ENCODE peak calls at places on chromosomes 11 and 22, in seven cellular contexts. One of them, this sample, is unnamed.

GRCh38 chr11:71456294-71456693 is 3.3 kb downstream of the NADSYN1 start:
- DNase-seq in K562: no peak
- DNase-seq in H1: no peak
- DNase-seq in GM12878: no peak
- DNase-seq in HepG2: no peak
- DNase-seq in SK-N-SH: no peak
- DNase-seq in HCT116: no peak
- DNase-seq in this sample: no peak

GRCh38 chr22:17387356-17387755 is 18.1 kb downstream of the CECR2 start:
- DNase-seq in HCT116: no peak
- DNase-seq in GM12878: no peak
- DNase-seq in K562: no peak
- DNase-seq in H1: no peak
- DNase-seq in HepG2: no peak
- DNase-seq in SK-N-SH: no peak
- DNase-seq in this sample: no peak

GRCh38 chr11:122976734-122977454 is 4.7 kb downstream of the BSX start:
- DNase-seq in HCT116: no peak
- DNase-seq in SK-N-SH: peak; percentile 82
- DNase-seq in HepG2: no peak
- DNase-seq in GM12878: no peak
- DNase-seq in H1: no peak
- DNase-seq in K562: no peak
- DNase-seq in this sample: no peak

GRCh38 chr11:68266936-68267880 is 4.6 kb downstream of the C11orf24 start:
- DNase-seq in HepG2: no peak
- DNase-seq in SK-N-SH: no peak
- DNase-seq in GM12878: no peak
- DNase-seq in H1: no peak
- DNase-seq in HCT116: no peak
- DNase-seq in K562: peak; percentile 70
- DNase-seq in this sample: no peak

GRCh38 chr22:43147821-43148220 is 3.5 kb upstream of the TSPO start:
- DNase-seq in K562: no peak
- DNase-seq in GM12878: no peak
- DNase-seq in SK-N-SH: no peak
- DNase-seq in HepG2: no peak
- DNase-seq in HCT116: no peak
- DNase-seq in H1: no peak
- DNase-seq in this sample: no peak

GRCh38 chr11:68041617-68042218 is 2.9 kb downstream of the TCIRG1 start:
- DNase-seq in HepG2: no peak
- DNase-seq in HCT116: no peak
- DNase-seq in SK-N-SH: no peak
- DNase-seq in K562: no peak
- DNase-seq in GM12878: no peak
- DNase-seq in H1: no peak
- DNase-seq in this sample: no peak

GRCh38 chr11:68375337-68375736 is 62.9 kb downstream of the LRP5 start:
- DNase-seq in HepG2: no peak
- DNase-seq in HCT116: no peak
- DNase-seq in K562: no peak
- DNase-seq in H1: no peak
- DNase-seq in GM12878: no peak
- DNase-seq in SK-N-SH: no peak
- DNase-seq in this sample: no peak

GRCh38 chr11:79101736-79102135 is 339.1 kb downstream of the TENM4 start:
- DNase-seq in GM12878: no peak
- DNase-seq in HCT116: no peak
- DNase-seq in H1: no peak
- DNase-seq in HepG2: no peak
- DNase-seq in SK-N-SH: no peak
- DNase-seq in K562: no peak
- DNase-seq in this sample: peak; percentile 46

GRCh38 chr11:116895053-116895757 is 57.8 kb upstream of the APOA1 start:
- DNase-seq in K562: peak; percentile 38
- DNase-seq in H1: peak; percentile 38
- DNase-seq in GM12878: no peak
- DNase-seq in HCT116: no peak
- DNase-seq in SK-N-SH: peak; percentile 28
- DNase-seq in HepG2: no peak
- DNase-seq in this sample: no peak

GRCh38 chr22:30392661-30393321 is 4.0 kb upstream of the SEC14L2 start:
- DNase-seq in SK-N-SH: no peak
- DNase-seq in K562: no peak
- DNase-seq in GM12878: no peak
- DNase-seq in HCT116: no peak
- DNase-seq in HepG2: no peak
- DNase-seq in H1: no peak
- DNase-seq in this sample: no peak

GRCh38 chr11:7449196-7449840 is 36.0 kb upstream of the OLFML1 start:
- DNase-seq in HCT116: no peak
- DNase-seq in H1: no peak
- DNase-seq in GM12878: no peak
- DNase-seq in K562: no peak
- DNase-seq in SK-N-SH: no peak
- DNase-seq in HepG2: no peak
- DNase-seq in this sample: no peak

GRCh38 chr22:38298312-38299000 is 18.8 kb downstream of the CSNK1E start:
- DNase-seq in GM12878: no peak
- DNase-seq in K562: no peak
- DNase-seq in HepG2: no peak
- DNase-seq in SK-N-SH: peak; percentile 52
- DNase-seq in HCT116: peak; percentile 58
- DNase-seq in H1: no peak
- DNase-seq in this sample: no peak

GRCh38 chr11:2931771-2932738 is 2.8 kb upstream of the PHLDA2 start:
- DNase-seq in H1: no peak
- DNase-seq in SK-N-SH: peak; percentile 29
- DNase-seq in K562: no peak
- DNase-seq in GM12878: no peak
- DNase-seq in HCT116: no peak
- DNase-seq in HepG2: no peak
- DNase-seq in this sample: no peak

GRCh38 chr11:32259641-32260081 is 168.8 kb downstream of the RCN1 start:
- DNase-seq in GM12878: peak; percentile 62
- DNase-seq in SK-N-SH: no peak
- DNase-seq in K562: peak; percentile 13
- DNase-seq in HepG2: no peak
- DNase-seq in H1: no peak
- DNase-seq in HCT116: no peak
- DNase-seq in this sample: peak; percentile 31

GRCh38 chr22:26398741-26399153 is 30.3 kb upstream of the ASPHD2 start:
- DNase-seq in GM12878: no peak
- DNase-seq in HCT116: peak; percentile 41
- DNase-seq in K562: peak; percentile 69
- DNase-seq in SK-N-SH: peak; percentile 65
- DNase-seq in HepG2: no peak
- DNase-seq in H1: peak; percentile 33
- DNase-seq in this sample: peak; percentile 21

GRCh38 chr11:6598555-6598954 is 4.9 kb downstream of the RRP8 start:
- DNase-seq in HepG2: peak; percentile 62
- DNase-seq in H1: no peak
- DNase-seq in SK-N-SH: no peak
- DNase-seq in GM12878: no peak
- DNase-seq in HCT116: no peak
- DNase-seq in K562: no peak
- DNase-seq in this sample: no peak

GRCh38 chr11:76729214-76729613 is 53.9 kb upstream of the TSKU start:
- DNase-seq in HepG2: no peak
- DNase-seq in HCT116: no peak
- DNase-seq in H1: no peak
- DNase-seq in SK-N-SH: no peak
- DNase-seq in GM12878: no peak
- DNase-seq in K562: no peak
- DNase-seq in this sample: no peak

GRCh38 chr22:39797528-39798147 is 95.9 kb downstream of the ENTHD1 start:
- DNase-seq in H1: no peak
- DNase-seq in SK-N-SH: no peak
- DNase-seq in K562: no peak
- DNase-seq in HepG2: no peak
- DNase-seq in HCT116: no peak
- DNase-seq in GM12878: no peak
- DNase-seq in this sample: no peak

DNA sequence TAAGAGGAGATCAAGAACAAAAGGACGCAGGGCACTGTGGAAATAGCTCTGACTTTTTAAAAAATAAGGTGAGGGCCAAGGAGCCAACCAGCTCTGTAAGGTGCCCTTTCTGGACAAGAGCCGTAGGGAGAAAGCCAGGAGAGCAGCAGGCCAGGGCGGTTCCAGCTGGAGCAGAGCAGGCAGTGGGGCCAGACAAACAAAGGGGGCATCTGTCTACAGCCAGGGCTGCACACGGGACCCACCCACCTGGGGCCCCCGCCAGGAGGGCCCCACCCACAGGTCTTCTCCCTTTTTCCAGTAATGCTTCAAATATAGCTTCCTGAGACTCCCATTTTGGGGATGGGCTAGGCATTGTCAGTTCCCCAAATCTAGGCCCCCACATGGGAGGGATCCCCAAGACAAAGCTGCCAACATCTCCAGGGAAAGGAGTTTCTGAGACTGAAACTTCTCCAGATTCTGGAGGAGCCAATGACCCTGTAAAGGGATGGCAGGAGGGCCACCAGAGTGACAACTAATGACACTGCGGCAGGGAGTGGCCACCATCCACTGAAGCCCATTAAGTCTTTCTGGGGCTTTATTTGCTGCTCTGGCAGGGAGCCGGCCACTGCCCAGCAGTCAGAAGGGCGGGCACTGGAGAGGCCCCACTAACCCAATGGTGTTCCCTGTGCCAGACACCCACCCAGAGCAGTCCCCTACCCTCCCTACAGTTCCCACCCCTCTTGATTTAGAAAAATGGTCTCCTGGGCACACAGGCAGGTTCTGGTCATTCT is 1.9 kb downstream of the ZFTA start:
- DNase-seq in GM12878: no peak
- DNase-seq in K562: no peak
- DNase-seq in HCT116: no peak
- DNase-seq in SK-N-SH: peak; percentile 54
- DNase-seq in HepG2: peak; percentile 47
- DNase-seq in H1: no peak
- DNase-seq in this sample: no peak
- TF ChIP-seq JUND in GM12878: no peak
- TF ChIP-seq JUND in K562: no peak
- TF ChIP-seq JUND in HCT116: no peak
- TF ChIP-seq JUND in SK-N-SH: no peak
- TF ChIP-seq JUND in HepG2: no peak
- TF ChIP-seq JUND in H1: no peak
- TF ChIP-seq JUND in this sample: no peak

DNA sequence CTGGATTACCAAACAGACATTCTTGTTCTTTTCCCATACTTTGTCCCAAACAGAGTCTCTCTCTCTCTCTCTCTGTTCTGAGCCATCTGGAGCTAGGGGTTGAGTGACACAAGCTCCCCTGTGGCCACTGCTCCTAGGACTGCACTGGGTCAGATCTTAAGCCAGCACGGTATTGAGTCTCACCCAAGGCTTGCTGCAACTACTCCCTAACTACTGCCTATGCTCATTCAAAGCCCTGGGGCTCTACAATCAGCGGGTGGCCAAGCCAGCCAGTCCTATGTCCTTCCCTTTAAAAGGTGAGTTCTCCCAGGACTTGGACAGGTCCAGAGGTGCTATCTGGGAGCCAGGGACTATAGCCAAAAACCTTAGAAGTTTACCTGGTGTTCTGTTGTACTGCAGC is 385.6 kb downstream of the CNTN5 start:
- DNase-seq in SK-N-SH: no peak
- DNase-seq in K562: no peak
- DNase-seq in H1: no peak
- DNase-seq in HCT116: no peak
- DNase-seq in HepG2: no peak
- DNase-seq in GM12878: no peak
- DNase-seq in this sample: no peak
- TF ChIP-seq JUND in SK-N-SH: no peak
- TF ChIP-seq JUND in K562: no peak
- TF ChIP-seq JUND in H1: no peak
- TF ChIP-seq JUND in HCT116: no peak
- TF ChIP-seq JUND in HepG2: no peak
- TF ChIP-seq JUND in GM12878: no peak
- TF ChIP-seq JUND in this sample: no peak

DNA sequence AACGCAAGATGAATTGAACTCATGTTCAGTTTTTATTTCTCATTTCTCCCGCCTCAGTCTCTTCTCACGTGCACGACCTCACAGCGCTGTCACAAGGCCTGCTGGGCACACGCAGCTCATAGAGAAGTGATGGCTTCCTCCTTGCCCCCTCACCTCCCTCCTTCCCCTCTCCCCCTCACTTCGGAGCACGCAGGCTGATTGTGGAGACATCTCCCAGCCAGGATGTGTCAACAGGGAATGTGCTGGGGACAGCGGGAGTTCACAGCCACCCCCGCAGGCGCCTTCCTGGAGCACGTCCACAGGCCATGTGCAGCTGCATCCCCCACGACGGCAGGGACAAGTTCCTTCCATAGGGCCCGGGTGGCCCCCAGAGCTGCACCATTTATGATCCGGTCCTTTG is 29.1 kb upstream of the KRTAP5-6 start:
- DNase-seq in GM12878: no peak
- DNase-seq in SK-N-SH: peak; percentile 36
- DNase-seq in H1: no peak
- DNase-seq in HepG2: no peak
- DNase-seq in HCT116: no peak
- DNase-seq in K562: no peak
- DNase-seq in this sample: no peak
- TF ChIP-seq JUND in GM12878: no peak
- TF ChIP-seq JUND in SK-N-SH: no peak
- TF ChIP-seq JUND in H1: no peak
- TF ChIP-seq JUND in HepG2: no peak
- TF ChIP-seq JUND in HCT116: no peak
- TF ChIP-seq JUND in K562: no peak
- TF ChIP-seq JUND in this sample: no peak

GRCh38 chr11:11910541-11910940 is 68.8 kb downstream of the USP47 start:
- DNase-seq in GM12878: no peak
- DNase-seq in HCT116: no peak
- DNase-seq in HepG2: no peak
- DNase-seq in K562: no peak
- DNase-seq in SK-N-SH: no peak
- DNase-seq in H1: no peak
- DNase-seq in this sample: no peak

GRCh38 chr11:11915625-11916024 is 73.9 kb downstream of the USP47 start:
- DNase-seq in GM12878: no peak
- DNase-seq in SK-N-SH: no peak
- DNase-seq in K562: no peak
- DNase-seq in HepG2: no peak
- DNase-seq in H1: no peak
- DNase-seq in HCT116: no peak
- DNase-seq in this sample: no peak

GRCh38 chr11:11913395-11913794 is 71.6 kb downstream of the USP47 start:
- DNase-seq in HCT116: no peak
- DNase-seq in GM12878: no peak
- DNase-seq in H1: no peak
- DNase-seq in K562: no peak
- DNase-seq in HepG2: no peak
- DNase-seq in SK-N-SH: no peak
- DNase-seq in this sample: no peak

DNA sequence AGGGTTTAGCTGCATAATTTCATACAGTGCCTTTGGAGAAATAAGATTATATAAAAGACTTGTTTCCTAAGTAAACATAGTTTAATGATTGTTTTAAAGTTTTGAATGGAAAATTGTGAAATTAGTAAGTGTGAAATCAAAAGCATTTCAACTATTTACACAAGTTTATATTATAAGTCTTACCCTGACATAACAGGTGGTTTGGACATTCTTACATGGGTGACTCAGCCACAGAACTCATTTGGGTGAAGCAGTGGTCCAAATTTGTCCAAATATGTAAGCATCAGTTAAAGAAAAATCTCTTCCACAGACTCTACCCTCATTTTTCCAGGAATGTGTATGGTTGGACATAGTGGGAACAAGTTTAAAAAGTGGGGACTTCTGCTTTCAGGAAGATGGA is 68.0 kb downstream of the USP47 start:
- DNase-seq in K562: no peak
- DNase-seq in H1: no peak
- DNase-seq in SK-N-SH: no peak
- DNase-seq in HCT116: no peak
- DNase-seq in GM12878: no peak
- DNase-seq in HepG2: no peak
- DNase-seq in this sample: no peak
- TF ChIP-seq JUND in K562: no peak
- TF ChIP-seq JUND in H1: no peak
- TF ChIP-seq JUND in SK-N-SH: no peak
- TF ChIP-seq JUND in HCT116: no peak
- TF ChIP-seq JUND in GM12878: no peak
- TF ChIP-seq JUND in HepG2: no peak
- TF ChIP-seq JUND in this sample: no peak

This sample was measured in T47D.